ENCODE peak calls at places on chromosomes 16 and 17, in ten cellular contexts. One of them, this sample, is unnamed.

GRCh38 chr17:18257747-18258355 is 687 bp downstream of the FLII start:
- DNase-seq in heart left ventricle: peak
- DNase-seq in cardiac muscle cell: peak
- DNase-seq in body of pancreas: peak
- DNase-seq in midbrain: peak
- DNase-seq in stimulated activated CD4-positive, alpha-beta T cell treated with anti-CD3 and anti-CD28 coated beads, Interleukin-4, amount 100 ng/mL, for 24 hours: peak
- DNase-seq in NCI-H1417: peak
- DNase-seq in H9: peak
- DNase-seq in KG1: peak
- DNase-seq in GM13976: peak
- DNase-seq in this sample: no peak

GRCh38 chr17:80025140-80025539 is 10.5 kb downstream of the TBC1D16 start:
- DNase-seq in NCI-H1417: no peak
- DNase-seq in stimulated activated CD4-positive, alpha-beta T cell treated with anti-CD3 and anti-CD28 coated beads, Interleukin-4, amount 100 ng/mL, for 24 hours: no peak
- DNase-seq in heart left ventricle: no peak
- DNase-seq in cardiac muscle cell: no peak
- DNase-seq in H9: peak
- DNase-seq in GM13976: no peak
- DNase-seq in body of pancreas: no peak
- DNase-seq in midbrain: no peak
- DNase-seq in KG1: no peak
- DNase-seq in this sample: no peak

GRCh38 chr17:70332811-70333210 is 163.5 kb downstream of the KCNJ2 start:
- DNase-seq in body of pancreas: no peak
- DNase-seq in KG1: no peak
- DNase-seq in H9: no peak
- DNase-seq in heart left ventricle: no peak
- DNase-seq in cardiac muscle cell: no peak
- DNase-seq in GM13976: no peak
- DNase-seq in stimulated activated CD4-positive, alpha-beta T cell treated with anti-CD3 and anti-CD28 coated beads, Interleukin-4, amount 100 ng/mL, for 24 hours: no peak
- DNase-seq in NCI-H1417: no peak
- DNase-seq in midbrain: no peak
- DNase-seq in this sample: no peak

GRCh38 chr17:38911081-38911730 is 14.2 kb upstream of the LASP1NB start:
- DNase-seq in NCI-H1417: no peak
- DNase-seq in stimulated activated CD4-positive, alpha-beta T cell treated with anti-CD3 and anti-CD28 coated beads, Interleukin-4, amount 100 ng/mL, for 24 hours: no peak
- DNase-seq in body of pancreas: no peak
- DNase-seq in cardiac muscle cell: no peak
- DNase-seq in GM13976: peak
- DNase-seq in H9: peak
- DNase-seq in KG1: no peak
- DNase-seq in heart left ventricle: no peak
- DNase-seq in midbrain: no peak
- DNase-seq in this sample: no peak

GRCh38 chr16:11848842-11849241 is 2.5 kb downstream of the RSL1D1 start:
- DNase-seq in cardiac muscle cell: peak
- DNase-seq in GM13976: no peak
- DNase-seq in stimulated activated CD4-positive, alpha-beta T cell treated with anti-CD3 and anti-CD28 coated beads, Interleukin-4, amount 100 ng/mL, for 24 hours: no peak
- DNase-seq in NCI-H1417: no peak
- DNase-seq in H9: no peak
- DNase-seq in heart left ventricle: no peak
- DNase-seq in KG1: no peak
- DNase-seq in midbrain: no peak
- DNase-seq in body of pancreas: no peak
- DNase-seq in this sample: no peak

GRCh38 chr17:1111599-1112443 is 68.0 kb downstream of the ABR start:
- DNase-seq in cardiac muscle cell: peak
- DNase-seq in H9: no peak
- DNase-seq in NCI-H1417: no peak
- DNase-seq in KG1: no peak
- DNase-seq in midbrain: peak
- DNase-seq in body of pancreas: no peak
- DNase-seq in stimulated activated CD4-positive, alpha-beta T cell treated with anti-CD3 and anti-CD28 coated beads, Interleukin-4, amount 100 ng/mL, for 24 hours: no peak
- DNase-seq in heart left ventricle: peak
- DNase-seq in GM13976: no peak
- DNase-seq in this sample: no peak

GRCh38 chr17:50556803-50557202 is 3.7 kb upstream of the CACNA1G start:
- DNase-seq in body of pancreas: no peak
- DNase-seq in cardiac muscle cell: no peak
- DNase-seq in stimulated activated CD4-positive, alpha-beta T cell treated with anti-CD3 and anti-CD28 coated beads, Interleukin-4, amount 100 ng/mL, for 24 hours: no peak
- DNase-seq in KG1: no peak
- DNase-seq in NCI-H1417: peak
- DNase-seq in GM13976: no peak
- DNase-seq in midbrain: no peak
- DNase-seq in H9: no peak
- DNase-seq in heart left ventricle: peak
- DNase-seq in this sample: no peak

GRCh38 chr17:81589612-81590011 is 37.5 kb upstream of the FAAP100 start:
- DNase-seq in heart left ventricle: no peak
- DNase-seq in GM13976: no peak
- DNase-seq in body of pancreas: no peak
- DNase-seq in midbrain: no peak
- DNase-seq in H9: no peak
- DNase-seq in NCI-H1417: no peak
- DNase-seq in cardiac muscle cell: no peak
- DNase-seq in stimulated activated CD4-positive, alpha-beta T cell treated with anti-CD3 and anti-CD28 coated beads, Interleukin-4, amount 100 ng/mL, for 24 hours: no peak
- DNase-seq in KG1: no peak
- DNase-seq in this sample: no peak

GRCh38 chr17:1482686-1483445 is 9.6 kb downstream of the MYO1C start:
- DNase-seq in stimulated activated CD4-positive, alpha-beta T cell treated with anti-CD3 and anti-CD28 coated beads, Interleukin-4, amount 100 ng/mL, for 24 hours: no peak
- DNase-seq in body of pancreas: no peak
- DNase-seq in heart left ventricle: no peak
- DNase-seq in KG1: no peak
- DNase-seq in H9: no peak
- DNase-seq in GM13976: no peak
- DNase-seq in midbrain: no peak
- DNase-seq in NCI-H1417: no peak
- DNase-seq in cardiac muscle cell: peak
- DNase-seq in this sample: no peak

GRCh38 chr17:44601574-44602372 is 44.5 kb downstream of the FZD2 start:
- DNase-seq in NCI-H1417: no peak
- DNase-seq in H9: no peak
- DNase-seq in stimulated activated CD4-positive, alpha-beta T cell treated with anti-CD3 and anti-CD28 coated beads, Interleukin-4, amount 100 ng/mL, for 24 hours: no peak
- DNase-seq in GM13976: no peak
- DNase-seq in cardiac muscle cell: no peak
- DNase-seq in body of pancreas: no peak
- DNase-seq in midbrain: no peak
- DNase-seq in heart left ventricle: no peak
- DNase-seq in KG1: no peak
- DNase-seq in this sample: no peak

GRCh38 chr16:81492307-81492706 is 47.7 kb downstream of the CMIP start:
- DNase-seq in KG1: no peak
- DNase-seq in midbrain: peak
- DNase-seq in stimulated activated CD4-positive, alpha-beta T cell treated with anti-CD3 and anti-CD28 coated beads, Interleukin-4, amount 100 ng/mL, for 24 hours: no peak
- DNase-seq in cardiac muscle cell: no peak
- DNase-seq in GM13976: no peak
- DNase-seq in heart left ventricle: no peak
- DNase-seq in body of pancreas: no peak
- DNase-seq in H9: no peak
- DNase-seq in NCI-H1417: no peak
- DNase-seq in this sample: no peak

GRCh38 chr16:996672-997071 is 15.1 kb downstream of the SOX8 start:
- DNase-seq in stimulated activated CD4-positive, alpha-beta T cell treated with anti-CD3 and anti-CD28 coated beads, Interleukin-4, amount 100 ng/mL, for 24 hours: no peak
- DNase-seq in GM13976: no peak
- DNase-seq in cardiac muscle cell: no peak
- DNase-seq in midbrain: no peak
- DNase-seq in H9: no peak
- DNase-seq in KG1: no peak
- DNase-seq in NCI-H1417: no peak
- DNase-seq in body of pancreas: no peak
- DNase-seq in heart left ventricle: no peak
- DNase-seq in this sample: no peak

GRCh38 chr16:66926171-66926570 is 836 bp upstream of the RRAD start:
- DNase-seq in stimulated activated CD4-positive, alpha-beta T cell treated with anti-CD3 and anti-CD28 coated beads, Interleukin-4, amount 100 ng/mL, for 24 hours: no peak
- DNase-seq in body of pancreas: peak
- DNase-seq in H9: no peak
- DNase-seq in heart left ventricle: peak
- DNase-seq in midbrain: peak
- DNase-seq in KG1: no peak
- DNase-seq in cardiac muscle cell: no peak
- DNase-seq in NCI-H1417: no peak
- DNase-seq in GM13976: no peak
- DNase-seq in this sample: no peak

GRCh38 chr17:73776978-73777567 is 132.8 kb upstream of the SDK2 start:
- DNase-seq in H9: no peak
- DNase-seq in heart left ventricle: no peak
- DNase-seq in NCI-H1417: no peak
- DNase-seq in body of pancreas: no peak
- DNase-seq in stimulated activated CD4-positive, alpha-beta T cell treated with anti-CD3 and anti-CD28 coated beads, Interleukin-4, amount 100 ng/mL, for 24 hours: no peak
- DNase-seq in GM13976: no peak
- DNase-seq in midbrain: no peak
- DNase-seq in KG1: no peak
- DNase-seq in cardiac muscle cell: peak
- DNase-seq in this sample: no peak

GRCh38 chr16:17529982-17530760 is 59.4 kb upstream of the XYLT1 start:
- DNase-seq in NCI-H1417: no peak
- DNase-seq in midbrain: no peak
- DNase-seq in KG1: no peak
- DNase-seq in heart left ventricle: no peak
- DNase-seq in cardiac muscle cell: no peak
- DNase-seq in H9: no peak
- DNase-seq in GM13976: peak
- DNase-seq in stimulated activated CD4-positive, alpha-beta T cell treated with anti-CD3 and anti-CD28 coated beads, Interleukin-4, amount 100 ng/mL, for 24 hours: peak
- DNase-seq in body of pancreas: no peak
- DNase-seq in this sample: no peak

GRCh38 chr16:78381060-78381459 is 281.6 kb downstream of the WWOX start:
- DNase-seq in stimulated activated CD4-positive, alpha-beta T cell treated with anti-CD3 and anti-CD28 coated beads, Interleukin-4, amount 100 ng/mL, for 24 hours: no peak
- DNase-seq in midbrain: no peak
- DNase-seq in heart left ventricle: no peak
- DNase-seq in cardiac muscle cell: no peak
- DNase-seq in H9: no peak
- DNase-seq in KG1: no peak
- DNase-seq in body of pancreas: no peak
- DNase-seq in NCI-H1417: no peak
- DNase-seq in GM13976: no peak
- DNase-seq in this sample: no peak

GRCh38 chr16:79533292-79533691 is 67.2 kb downstream of the MAF start:
- DNase-seq in NCI-H1417: no peak
- DNase-seq in midbrain: no peak
- DNase-seq in KG1: no peak
- DNase-seq in H9: no peak
- DNase-seq in GM13976: no peak
- DNase-seq in heart left ventricle: no peak
- DNase-seq in stimulated activated CD4-positive, alpha-beta T cell treated with anti-CD3 and anti-CD28 coated beads, Interleukin-4, amount 100 ng/mL, for 24 hours: no peak
- DNase-seq in body of pancreas: no peak
- DNase-seq in cardiac muscle cell: no peak
- DNase-seq in this sample: no peak

GRCh38 chr17:81471804-81472456 is 40.7 kb downstream of the ACTG1 start:
- DNase-seq in cardiac muscle cell: peak
- DNase-seq in body of pancreas: peak
- DNase-seq in NCI-H1417: no peak
- DNase-seq in stimulated activated CD4-positive, alpha-beta T cell treated with anti-CD3 and anti-CD28 coated beads, Interleukin-4, amount 100 ng/mL, for 24 hours: no peak
- DNase-seq in KG1: no peak
- DNase-seq in heart left ventricle: peak
- DNase-seq in H9: peak
- DNase-seq in midbrain: peak
- DNase-seq in GM13976: no peak
- DNase-seq in this sample: peak

GRCh38 chr17:50272246-50272645 is 2.0 kb upstream of the TMEM92 start:
- DNase-seq in NCI-H1417: no peak
- DNase-seq in H9: peak
- DNase-seq in stimulated activated CD4-positive, alpha-beta T cell treated with anti-CD3 and anti-CD28 coated beads, Interleukin-4, amount 100 ng/mL, for 24 hours: no peak
- DNase-seq in KG1: no peak
- DNase-seq in GM13976: peak
- DNase-seq in cardiac muscle cell: no peak
- DNase-seq in heart left ventricle: peak
- DNase-seq in body of pancreas: no peak
- DNase-seq in midbrain: no peak
- DNase-seq in this sample: no peak

GRCh38 chr16:12239226-12239625 is 262.7 kb downstream of the SNX29 start:
- DNase-seq in KG1: no peak
- DNase-seq in stimulated activated CD4-positive, alpha-beta T cell treated with anti-CD3 and anti-CD28 coated beads, Interleukin-4, amount 100 ng/mL, for 24 hours: no peak
- DNase-seq in GM13976: no peak
- DNase-seq in NCI-H1417: no peak
- DNase-seq in body of pancreas: no peak
- DNase-seq in H9: no peak
- DNase-seq in midbrain: no peak
- DNase-seq in heart left ventricle: no peak
- DNase-seq in cardiac muscle cell: no peak
- DNase-seq in this sample: no peak

GRCh38 chr16:84362410-84362809 is 5.9 kb upstream of the ATP2C2 start:
- DNase-seq in H9: peak
- DNase-seq in midbrain: peak
- DNase-seq in body of pancreas: no peak
- DNase-seq in KG1: no peak
- DNase-seq in stimulated activated CD4-positive, alpha-beta T cell treated with anti-CD3 and anti-CD28 coated beads, Interleukin-4, amount 100 ng/mL, for 24 hours: no peak
- DNase-seq in GM13976: no peak
- DNase-seq in cardiac muscle cell: no peak
- DNase-seq in NCI-H1417: peak
- DNase-seq in heart left ventricle: no peak
- DNase-seq in this sample: no peak

GRCh38 chr16:17133851-17134250 is 336.9 kb downstream of the XYLT1 start:
- DNase-seq in stimulated activated CD4-positive, alpha-beta T cell treated with anti-CD3 and anti-CD28 coated beads, Interleukin-4, amount 100 ng/mL, for 24 hours: no peak
- DNase-seq in NCI-H1417: no peak
- DNase-seq in body of pancreas: no peak
- DNase-seq in H9: no peak
- DNase-seq in cardiac muscle cell: no peak
- DNase-seq in GM13976: no peak
- DNase-seq in heart left ventricle: no peak
- DNase-seq in midbrain: no peak
- DNase-seq in KG1: no peak
- DNase-seq in this sample: no peak

GRCh38 chr17:49708515-49709161 is 874 bp upstream of the SLC35B1 start:
- DNase-seq in H9: peak
- DNase-seq in stimulated activated CD4-positive, alpha-beta T cell treated with anti-CD3 and anti-CD28 coated beads, Interleukin-4, amount 100 ng/mL, for 24 hours: peak
- DNase-seq in cardiac muscle cell: no peak
- DNase-seq in body of pancreas: no peak
- DNase-seq in midbrain: no peak
- DNase-seq in KG1: peak
- DNase-seq in heart left ventricle: no peak
- DNase-seq in NCI-H1417: no peak
- DNase-seq in GM13976: no peak
- DNase-seq in this sample: no peak

GRCh38 chr16:81445143-81445922 is 725 bp downstream of the CMIP start:
- DNase-seq in midbrain: peak
- DNase-seq in GM13976: peak
- DNase-seq in NCI-H1417: peak
- DNase-seq in stimulated activated CD4-positive, alpha-beta T cell treated with anti-CD3 and anti-CD28 coated beads, Interleukin-4, amount 100 ng/mL, for 24 hours: peak
- DNase-seq in body of pancreas: peak
- DNase-seq in KG1: peak
- DNase-seq in H9: no peak
- DNase-seq in heart left ventricle: peak
- DNase-seq in cardiac muscle cell: no peak
- DNase-seq in this sample: no peak